ENCODE peak calls at places on chromosomes 1 and 21, in nine cellular contexts. R, S, X, Y, A, D, T, P and N are unnamed samples.

GRCh38 chr1:40818264-40818961 is 34.8 kb downstream of the KCNQ4 start:
- DNase-seq in R (peak), S (peak), X (peak), Y (no peak), A (peak), D (peak), T (no peak), P (no peak), N (no peak)

GRCh38 chr1:180778782-180779398 is 133.8 kb upstream of the KIAA1614 start:
- DNase-seq in R (no peak), S (no peak), X (peak), Y (no peak), A (peak), D (no peak), T (no peak), P (no peak), N (no peak)

GRCh38 chr1:225635649-225636048 is 17.3 kb downstream of the ENAH start:
- DNase-seq in R (no peak), S (no peak), X (peak), Y (no peak), A (no peak), D (peak), T (no peak), P (no peak), N (no peak)

GRCh38 chr1:40270152-40270834 is 12.3 kb downstream of the ZMPSTE24 start:
- DNase-seq in R (no peak), S (no peak), X (no peak), Y (no peak), A (peak), D (peak), T (no peak), P (no peak), N (no peak)

GRCh38 chr21:18161841-18162240 is 82.8 kb upstream of the CHODL start:
- DNase-seq in R (no peak), S (no peak), X (no peak), Y (no peak), A (no peak), D (no peak), T (no peak), P (no peak), N (no peak)

GRCh38 chr1:111101854-111102642 is 37.8 kb downstream of the DRAM2 start:
- DNase-seq in R (no peak), S (no peak), X (no peak), Y (no peak), A (peak), D (no peak), T (no peak), P (no peak), N (no peak)

GRCh38 chr1:104878203-104878911 is 1128.7 kb downstream of the AMY1C start:
- DNase-seq in R (no peak), S (no peak), X (peak), Y (no peak), A (no peak), D (no peak), T (no peak), P (no peak), N (no peak)

GRCh38 chr1:38923607-38924006 is 18.0 kb downstream of the RHBDL2 start:
- DNase-seq in R (peak), S (no peak), X (no peak), Y (no peak), A (no peak), D (no peak), T (no peak), P (no peak), N (no peak)

GRCh38 chr1:33219886-33220661 is 36.2 kb upstream of the ZNF362 start:
- DNase-seq in R (peak), S (no peak), X (no peak), Y (no peak), A (peak), D (peak), T (no peak), P (no peak), N (no peak)

GRCh38 chr1:29456685-29457084 is 220.4 kb downstream of the PTPRU start:
- DNase-seq in R (no peak), S (no peak), X (no peak), Y (no peak), A (no peak), D (no peak), T (peak), P (no peak), N (no peak)

GRCh38 chr1:154972517-154973343 is 1.8 kb upstream of the CKS1B start:
- DNase-seq in R (peak), S (no peak), X (peak), Y (peak), A (peak), D (peak), T (peak), P (peak), N (no peak)

GRCh38 chr1:153260980-153261792 is 1.7 kb downstream of the LORICRIN start:
- DNase-seq in R (peak), S (peak), X (peak), Y (no peak), A (no peak), D (peak), T (no peak), P (no peak), N (no peak)

GRCh38 chr1:8370046-8370881 is 52.4 kb downstream of the SLC45A1 start:
- DNase-seq in R (no peak), S (no peak), X (no peak), Y (no peak), A (no peak), D (peak), T (no peak), P (no peak), N (no peak)

GRCh38 chr1:13513885-13514546 is at the start of gene LRRC38:
- DNase-seq in R (no peak), S (no peak), X (no peak), Y (no peak), A (no peak), D (no peak), T (no peak), P (no peak), N (no peak)

GRCh38 chr1:115874497-115874896 is 33.6 kb upstream of the NHLH2 start:
- DNase-seq in R (no peak), S (no peak), X (no peak), Y (no peak), A (no peak), D (no peak), T (no peak), P (no peak), N (no peak)

GRCh38 chr1:106232128-106232527 is 824.3 kb upstream of the PRMT6 start:
- DNase-seq in R (no peak), S (no peak), X (peak), Y (no peak), A (no peak), D (no peak), T (no peak), P (no peak), N (no peak)

GRCh38 chr1:103145449-103145848 is 37.1 kb upstream of the COL11A1 start:
- DNase-seq in R (no peak), S (no peak), X (peak), Y (no peak), A (no peak), D (no peak), T (no peak), P (no peak), N (no peak)

GRCh38 chr1:223820976-223821375 is 24.8 kb downstream of the TP53BP2 start:
- DNase-seq in R (no peak), S (no peak), X (no peak), Y (no peak), A (no peak), D (peak), T (no peak), P (no peak), N (no peak)

GRCh38 chr1:98897479-98897878 is 107.2 kb downstream of the PLPPR5 start:
- DNase-seq in R (no peak), S (no peak), X (no peak), Y (no peak), A (no peak), D (no peak), T (no peak), P (no peak), N (no peak)

GRCh38 chr1:30375156-30375555 is 348.2 kb downstream of the MATN1 start:
- DNase-seq in R (no peak), S (no peak), X (no peak), Y (no peak), A (no peak), D (no peak), T (no peak), P (no peak), N (no peak)

GRCh38 chr1:220281159-220281574 is 8.9 kb upstream of the RAB3GAP2 start:
- DNase-seq in R (peak), S (no peak), X (peak), Y (no peak), A (peak), D (peak), T (no peak), P (no peak), N (no peak)

GRCh38 chr1:164853146-164853545 is 294.2 kb downstream of the PBX1 start:
- DNase-seq in R (no peak), S (no peak), X (no peak), Y (no peak), A (no peak), D (no peak), T (no peak), P (no peak), N (no peak)

GRCh38 chr1:9040659-9041030 is 14.4 kb upstream of the SLC2A7 start:
- DNase-seq in R (no peak), S (no peak), X (no peak), Y (no peak), A (no peak), D (no peak), T (no peak), P (no peak), N (no peak)

GRCh38 chr1:76770979-76771378 is 96.3 kb upstream of the ST6GALNAC5 start:
- DNase-seq in R (no peak), S (no peak), X (no peak), Y (no peak), A (no peak), D (no peak), T (no peak), P (no peak), N (no peak)

GRCh38 chr1:219463629-219464028 is 149.3 kb downstream of the ZC3H11B start:
- DNase-seq in R (peak), S (no peak), X (no peak), Y (no peak), A (no peak), D (peak), T (no peak), P (no peak), N (no peak)

GRCh38 chr1:1063945-1064831 is 9.9 kb downstream of the RNF223 start:
- DNase-seq in R (peak), S (peak), X (peak), Y (peak), A (peak), D (peak), T (no peak), P (peak), N (no peak)

GRCh38 chr1:240312872-240313271 is 221.2 kb downstream of the FMN2 start:
- DNase-seq in R (peak), S (no peak), X (peak), Y (peak), A (no peak), D (peak), T (no peak), P (no peak), N (no peak)

GRCh38 chr1:224488806-224489584 is 54.4 kb upstream of the WDR26 start:
- DNase-seq in R (peak), S (no peak), X (peak), Y (no peak), A (peak), D (peak), T (no peak), P (no peak), N (no peak)

GRCh38 chr1:2451744-2452582 is 24.1 kb upstream of the PLCH2 start:
- DNase-seq in R (peak), S (no peak), X (peak), Y (peak), A (peak), D (peak), T (no peak), P (peak), N (no peak)

GRCh38 chr1:50427086-50427817 is 4.0 kb upstream of the DMRTA2 start:
- DNase-seq in R (no peak), S (no peak), X (no peak), Y (no peak), A (no peak), D (no peak), T (no peak), P (no peak), N (no peak)

GRCh38 chr1:16145988-16146887 is 9.6 kb downstream of the EPHA2 start:
- DNase-seq in R (peak), S (no peak), X (peak), Y (peak), A (peak), D (peak), T (peak), P (no peak), N (no peak)

GRCh38 chr1:200053639-200054038 is 26.1 kb downstream of the NR5A2 start:
- DNase-seq in R (peak), S (no peak), X (no peak), Y (no peak), A (no peak), D (peak), T (no peak), P (no peak), N (no peak)

GRCh38 chr1:111127923-111128643 is 11.8 kb downstream of the DRAM2 start:
- DNase-seq in R (no peak), S (no peak), X (no peak), Y (no peak), A (no peak), D (no peak), T (no peak), P (no peak), N (no peak)

GRCh38 chr1:21573475-21573874 is 64.3 kb downstream of the ALPL start:
- DNase-seq in R (no peak), S (no peak), X (no peak), Y (no peak), A (no peak), D (no peak), T (no peak), P (no peak), N (no peak)
- H3K4me3 ChIP-seq in R (no peak), S (no peak), X (no peak), Y (no peak), A (no peak), D (no peak), T (no peak), P (no peak), N (no peak)

DNA sequence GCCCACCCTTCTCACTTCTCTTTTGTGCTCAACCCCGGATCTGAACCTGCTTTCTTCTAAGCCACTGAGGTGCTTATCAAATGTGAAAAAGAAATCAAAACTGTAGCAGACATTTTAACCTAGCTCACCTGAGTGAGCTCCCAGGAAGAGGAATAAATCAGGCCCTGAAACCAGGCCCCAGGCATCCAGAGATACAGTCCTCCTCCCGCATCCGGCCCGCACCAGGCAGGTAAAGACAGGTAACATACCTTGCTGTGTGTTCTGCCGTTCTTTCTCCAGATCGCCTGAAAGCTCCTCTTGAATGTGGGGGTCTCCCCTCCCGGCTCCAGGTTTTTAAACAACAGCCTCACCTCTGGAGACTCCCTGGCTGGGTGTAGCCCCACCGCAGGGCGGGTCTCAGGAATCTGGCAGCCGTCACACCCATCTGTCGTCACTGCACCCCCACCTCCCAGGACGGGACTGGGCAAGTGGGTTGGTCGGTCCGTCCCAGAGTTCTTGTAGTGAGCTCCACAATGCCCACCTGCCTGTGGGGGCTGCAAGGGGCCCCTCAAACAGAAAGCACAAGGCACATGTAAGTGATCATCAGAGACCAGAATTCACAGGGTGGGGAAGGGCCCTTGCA is at the start of gene LAMB3:
- DNase-seq in R (no peak), S (no peak), X (no peak), Y (no peak), A (peak), D (no peak), T (no peak), P (no peak), N (no peak)
- H3K4me3 ChIP-seq in R (no peak), S (no peak), X (no peak), Y (no peak), A (peak), D (no peak), T (no peak), P (no peak), N (no peak)

GRCh38 chr1:160797163-160797797 is 1.3 kb downstream of the LY9 start:
- DNase-seq in R (no peak), S (no peak), X (no peak), Y (no peak), A (no peak), D (no peak), T (no peak), P (no peak), N (no peak)
- H3K4me3 ChIP-seq in R (no peak), S (peak), X (no peak), Y (no peak), A (no peak), D (no peak), T (no peak), P (no peak), N (no peak)

DNA sequence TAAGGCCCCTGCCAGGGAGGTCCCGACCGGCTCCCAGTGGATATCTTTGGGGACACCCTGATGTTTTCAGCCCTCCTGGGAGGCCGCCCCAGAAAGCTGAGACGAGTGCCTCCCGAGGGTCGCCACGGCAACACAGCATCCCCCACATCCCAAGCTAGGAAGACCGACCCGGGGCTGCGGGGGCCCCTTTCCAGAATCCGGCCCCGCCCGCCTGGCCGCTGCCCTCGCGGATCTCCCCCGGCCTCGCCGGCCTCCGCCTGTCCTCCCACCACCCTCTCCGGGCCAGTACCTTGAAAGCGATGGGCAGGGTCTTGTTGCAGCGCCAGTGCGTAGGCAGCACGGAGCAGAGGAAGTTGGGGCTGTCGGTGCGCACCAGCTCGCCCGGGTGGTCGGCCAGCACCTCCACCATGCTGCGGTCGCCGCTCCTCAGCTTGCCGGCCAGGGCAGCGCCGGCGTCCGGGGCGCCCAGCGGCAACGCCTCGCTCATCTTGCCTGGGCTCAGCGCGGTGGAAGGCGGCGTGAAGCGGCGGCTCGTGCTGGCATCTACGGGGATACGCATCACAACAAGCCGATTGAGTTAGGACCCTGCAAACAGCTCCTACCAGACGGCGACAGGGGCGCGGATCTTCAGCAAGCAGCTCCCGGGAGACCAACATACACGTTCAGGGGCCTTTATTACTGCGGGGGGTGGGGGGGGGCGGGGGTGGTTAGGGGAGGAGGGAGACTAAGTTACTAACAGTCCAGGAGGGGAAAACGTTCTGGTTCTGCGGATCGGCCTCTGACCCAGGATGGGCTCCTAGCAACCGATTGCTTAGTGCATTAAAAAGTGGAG is 162.3 kb downstream of the RUNX1 start:
- DNase-seq in R (peak), S (no peak), X (peak), Y (no peak), A (no peak), D (peak), T (no peak), P (no peak), N (no peak)
- H3K4me3 ChIP-seq in R (peak), S (peak), X (peak), Y (peak), A (peak), D (peak), T (peak), P (peak), N (no peak)

GRCh38 chr1:21437341-21437640 is 2.6 kb upstream of the NBPF3 start:
- DNase-seq in R (no peak), S (no peak), X (no peak), Y (no peak), A (no peak), D (no peak), T (no peak), P (no peak), N (no peak)
- H3K4me3 ChIP-seq in R (no peak), S (no peak), X (peak), Y (no peak), A (no peak), D (no peak), T (peak), P (peak), N (no peak)

GRCh38 chr1:160101037-160101716 is 2.8 kb upstream of the IGSF8 start:
- DNase-seq in R (peak), S (peak), X (peak), Y (no peak), A (peak), D (peak), T (peak), P (no peak), N (no peak)
- H3K4me3 ChIP-seq in R (peak), S (no peak), X (no peak), Y (no peak), A (no peak), D (peak), T (no peak), P (no peak), N (peak)

GRCh38 chr1:93447481-93448291 is at the start of gene FNBP1L:
- DNase-seq in R (peak), S (peak), X (peak), Y (no peak), A (peak), D (peak), T (no peak), P (no peak), N (no peak)
- H3K4me3 ChIP-seq in R (peak), S (peak), X (peak), Y (peak), A (peak), D (peak), T (peak), P (peak), N (peak)

DNA sequence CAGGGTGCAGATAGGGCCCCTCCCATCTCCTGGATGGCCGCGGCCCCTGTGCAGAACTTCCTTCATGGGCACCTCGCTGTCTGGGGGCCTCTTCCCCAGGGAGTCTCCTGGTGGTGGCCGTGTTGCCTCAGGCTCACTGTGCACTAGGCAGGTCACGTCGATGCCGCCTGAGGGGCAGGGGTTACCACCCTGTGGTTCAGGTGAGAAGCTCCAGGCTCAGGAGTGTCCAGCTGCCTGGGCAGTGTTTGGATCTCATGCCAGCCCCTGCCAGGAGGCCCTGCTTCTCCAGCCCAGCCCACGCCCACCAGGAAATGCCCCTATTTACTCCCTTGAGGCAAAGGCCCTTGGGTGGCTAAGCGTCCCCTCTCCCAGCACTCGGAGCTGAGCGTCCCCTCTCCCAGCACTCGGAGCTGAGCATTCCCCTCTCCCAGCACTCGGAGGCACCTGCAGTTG is 2.1 kb downstream of the ITGB2 start:
- DNase-seq in R (no peak), S (no peak), X (no peak), Y (no peak), A (no peak), D (no peak), T (no peak), P (no peak), N (no peak)
- H3K4me3 ChIP-seq in R (no peak), S (peak), X (no peak), Y (no peak), A (no peak), D (no peak), T (no peak), P (no peak), N (no peak)

GRCh38 chr1:59262631-59263030 is 34.3 kb upstream of the FGGY start:
- DNase-seq in R (no peak), S (no peak), X (no peak), Y (no peak), A (no peak), D (no peak), T (no peak), P (no peak), N (no peak)

GRCh38 chr1:59263116-59263515 is 33.8 kb upstream of the FGGY start:
- DNase-seq in R (no peak), S (no peak), X (no peak), Y (no peak), A (no peak), D (no peak), T (no peak), P (no peak), N (no peak)

GRCh38 chr1:59265622-59266021 is 31.3 kb upstream of the FGGY start:
- DNase-seq in R (no peak), S (no peak), X (no peak), Y (no peak), A (no peak), D (no peak), T (no peak), P (no peak), N (no peak)

GRCh38 chr1:59266927-59267293 is 30.0 kb upstream of the FGGY start:
- DNase-seq in R (no peak), S (no peak), X (no peak), Y (no peak), A (no peak), D (no peak), T (no peak), P (no peak), N (no peak)

GRCh38 chr1:59266180-59266926 is 30.5 kb upstream of the FGGY start:
- DNase-seq in R (no peak), S (no peak), X (no peak), Y (no peak), A (no peak), D (no peak), T (no peak), P (no peak), N (no peak)
- H3K4me3 ChIP-seq in R (no peak), S (no peak), X (no peak), Y (no peak), A (no peak), D (no peak), T (no peak), P (no peak), N (no peak)